ENCODE peak calls at places on chromosome 14, in five cellular contexts. D is suprapubic skin, B is prostate gland, Y is stomach, C is breast epithelium. J is an unnamed sample.

GRCh38 chr14:91394105-91395081 is 23.2 kb downstream of the CCDC88C start:
- DNase-seq in C (no peak), B (no peak), Y (no peak), D (no peak), J (no peak)

GRCh38 chr14:61489002-61489401 is 167.6 kb downstream of the PRKCH start:
- DNase-seq in C (no peak), Y (no peak), B (no peak), D (no peak), J (no peak)

GRCh38 chr14:51776102-51776894 is 84.1 kb upstream of the GNG2 start:
- DNase-seq in D (no peak), B (peak; percentile 25), Y (no peak), C (peak; percentile 38), J (no peak)

GRCh38 chr14:34437729-34438080 is 24.3 kb downstream of the SPTSSA start:
- DNase-seq in C (no peak), D (no peak), B (no peak), Y (no peak), J (no peak)

GRCh38 chr14:58239259-58240210 is 5.1 kb upstream of the PSMA3 start:
- DNase-seq in D (peak; percentile 89), B (peak; percentile 73), Y (peak; percentile 82), C (peak; percentile 73), J (peak; percentile 77)

GRCh38 chr14:93239869-93240677 is 33.0 kb downstream of the UBR7 start:
- DNase-seq in C (no peak), B (no peak), D (no peak), Y (no peak), J (no peak)

GRCh38 chr14:91890291-91890749 is 23.0 kb upstream of the TC2N start:
- DNase-seq in C (peak; percentile 69), Y (peak; percentile 65), B (no peak), D (no peak), J (no peak)

GRCh38 chr14:38944691-38945090 is 158.3 kb downstream of the SEC23A start:
- DNase-seq in C (no peak), B (no peak), Y (no peak), D (no peak), J (no peak)

GRCh38 chr14:20886091-20886490 is 5.1 kb upstream of the RNASE3 start:
- DNase-seq in Y (no peak), B (no peak), D (no peak), C (no peak), J (no peak)

GRCh38 chr14:63266106-63266505 is 52.6 kb downstream of the GPHB5 start:
- DNase-seq in B (no peak), C (no peak), D (no peak), Y (no peak), J (no peak)

GRCh38 chr14:24232121-24232644 is at the start of gene NEDD8:
- DNase-seq in Y (peak; percentile 88), C (peak; percentile 92), B (peak; percentile 90), D (peak; percentile 98), J (peak; percentile 94)

GRCh38 chr14:71803539-71804260 is 128.5 kb upstream of the RGS6 start:
- DNase-seq in B (no peak), Y (no peak), C (no peak), D (no peak), J (no peak)

GRCh38 chr14:75290851-75291250 is 12.2 kb downstream of the FOS start:
- DNase-seq in Y (no peak), B (no peak), C (no peak), D (peak; percentile 30), J (no peak)

GRCh38 chr14:29521526-29522137 is 406.0 kb downstream of the PRKD1 start:
- DNase-seq in D (no peak), C (no peak), B (no peak), Y (no peak), J (no peak)

GRCh38 chr14:64702493-64703392 is 1.5 kb upstream of the PLEKHG3 start:
- DNase-seq in B (peak; percentile 81), D (peak; percentile 72), C (peak; percentile 67), Y (peak; percentile 80), J (peak; percentile 70)

GRCh38 chr14:56630707-56631106 is 51.1 kb downstream of the TMEM260 start:
- DNase-seq in D (no peak), Y (no peak), B (no peak), C (no peak), J (no peak)

GRCh38 chr14:101760138-101761011 is 1.1 kb upstream of the PPP2R5C start:
- DNase-seq in Y (peak; percentile 98), B (peak; percentile 99), C (peak; percentile 98), D (peak; percentile 99), J (peak; percentile 100)

GRCh38 chr14:102778616-102779351 is 1.5 kb downstream of the TRAF3 start:
- DNase-seq in Y (no peak), B (no peak), D (no peak), C (no peak), J (no peak)

GRCh38 chr14:102782974-102783373 is 5.7 kb downstream of the TRAF3 start:
- DNase-seq in C (no peak), Y (no peak), B (no peak), D (no peak), J (no peak)

GRCh38 chr14:102779574-102780315 is 2.5 kb downstream of the TRAF3 start:
- DNase-seq in C (no peak), Y (no peak), B (no peak), D (no peak), J (no peak)

GRCh38 chr14:102777711-102778615 is 714 bp downstream of the TRAF3 start:
- DNase-seq in C (no peak), D (no peak), B (no peak), Y (no peak), J (peak; percentile 86)

DNA sequence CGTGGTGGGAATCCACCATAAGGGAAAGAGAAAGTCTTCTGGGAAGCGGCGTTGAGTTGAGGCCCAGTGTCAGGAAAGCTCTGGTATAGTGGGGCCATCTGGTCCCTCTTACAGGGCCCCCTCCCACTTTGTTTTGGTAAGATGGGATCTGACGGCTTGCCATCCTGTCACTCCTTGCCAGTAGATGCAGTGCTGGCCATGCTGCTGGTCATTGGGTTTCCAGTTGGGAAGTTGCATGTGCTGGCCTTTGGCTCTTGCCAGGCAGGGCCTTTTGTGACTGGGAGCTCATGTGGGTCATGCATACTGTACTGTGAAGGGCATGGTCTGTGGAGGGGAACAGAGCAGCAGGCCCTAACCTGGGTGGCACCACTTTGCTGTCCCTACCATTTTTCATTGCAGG is 3.8 kb downstream of the TRAF3 start:
- DNase-seq in Y (no peak), B (no peak), C (no peak), D (no peak), J (no peak)
- H3K4me1 ChIP-seq in Y (no peaks in the 10 kb centered on the region), B (no peaks in the 10 kb centered on the region), C (no peaks in the 10 kb centered on the region), D (peaks cover 22% of the 10 kb centered on the region), J (peaks cover 11% of the 10 kb centered on the region)

DNA sequence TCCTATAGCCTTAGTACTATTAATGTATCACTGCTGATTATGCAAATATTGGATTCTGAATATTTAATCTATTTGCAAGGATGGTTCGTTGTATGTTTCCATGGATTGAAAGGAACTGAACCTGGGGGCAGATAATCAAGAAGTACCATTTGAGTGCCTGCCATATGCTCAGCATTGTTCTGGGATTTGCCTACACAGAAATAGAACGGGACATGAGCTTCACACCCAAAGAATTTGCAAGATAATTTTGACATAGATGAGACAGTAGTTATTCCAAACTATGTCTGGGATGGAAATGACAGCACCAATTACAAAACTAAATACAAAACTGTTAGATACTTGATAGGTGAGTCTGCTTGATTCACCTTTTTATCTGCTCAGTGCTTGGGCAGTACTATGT is 132.7 kb upstream of the NPAS3 start:
- DNase-seq in C (no peak), Y (no peak), B (no peak), D (no peak), J (no peak)
- H3K9me3 ChIP-seq in C (peaks cover 41% of the 10 kb centered on the region), Y (peaks cover 4% of the 10 kb centered on the region), B (no peaks in the 10 kb centered on the region), D (peaks cover 5% of the 10 kb centered on the region), J (no peaks in the 10 kb centered on the region)

DNA sequence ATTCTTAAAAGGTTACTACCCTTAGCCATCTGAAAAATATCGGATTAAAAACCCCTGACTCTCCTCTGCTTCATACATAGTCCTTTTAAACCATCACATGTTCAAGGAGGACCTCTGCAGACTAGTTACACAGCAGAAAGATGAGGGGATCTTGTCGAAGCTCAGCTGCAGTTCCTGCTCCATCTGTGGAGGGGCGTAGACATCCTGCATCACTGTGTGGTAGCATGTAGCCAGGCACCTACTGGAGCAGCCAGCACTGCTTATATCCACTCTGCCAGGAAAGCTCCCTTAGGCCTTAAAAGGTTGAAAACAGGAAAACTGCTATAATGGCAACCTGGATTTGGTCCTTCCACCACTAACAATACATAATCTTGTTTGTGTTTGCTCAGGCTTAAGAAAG is 57.6 kb upstream of the STRN3 start:
- DNase-seq in D (no peak), Y (no peak), C (no peak), B (no peak), J (no peak)
- TF ChIP-seq CTCF in D (no peak), Y (no peak), C (no peak), B (no peak), J (no peak)

DNA sequence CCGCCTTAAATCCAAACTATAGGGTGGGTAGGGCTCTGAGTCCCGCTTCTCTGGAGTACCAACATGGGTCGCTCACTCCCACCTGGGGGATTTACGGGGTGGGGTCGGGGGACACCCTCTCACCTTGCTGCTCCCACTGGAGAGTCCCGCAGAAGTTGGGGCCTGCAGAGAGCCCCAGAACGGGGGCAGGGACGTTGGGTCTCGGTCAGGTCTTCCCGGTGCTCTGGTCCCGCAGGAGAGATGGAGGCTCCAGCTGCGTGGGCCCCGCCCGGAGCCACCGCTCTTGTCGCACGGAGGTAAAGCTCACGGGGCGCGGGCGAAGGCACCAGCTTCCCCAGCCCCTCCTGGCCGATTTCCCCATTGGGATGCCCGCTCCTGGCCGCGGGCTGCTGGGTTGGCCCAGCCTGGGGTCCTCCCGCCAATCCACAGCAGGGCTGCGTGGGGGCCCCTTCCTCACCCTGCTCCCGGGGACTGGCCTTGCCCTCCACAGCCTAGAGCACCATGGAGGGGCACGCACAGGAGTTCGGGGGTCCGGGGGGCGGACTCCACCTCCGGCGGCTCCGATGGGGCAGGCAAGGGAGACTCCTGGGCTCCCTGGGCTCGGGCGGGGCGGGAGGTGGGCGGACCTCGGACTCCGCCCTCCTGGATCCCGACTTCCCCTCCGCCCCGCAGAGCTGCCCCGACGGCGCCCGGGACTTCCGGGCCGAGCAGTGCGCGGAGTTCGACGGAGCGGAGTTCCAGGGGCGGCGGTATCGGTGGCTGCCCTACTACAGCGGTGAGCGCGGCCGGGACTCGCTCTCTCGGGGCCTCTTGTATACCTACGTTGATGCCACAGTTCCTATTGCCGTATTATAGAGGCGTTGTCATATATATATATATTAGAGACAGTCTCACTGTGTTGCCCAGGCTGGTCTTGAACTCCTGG is 8.4 kb downstream of the PAPLN start:
- DNase-seq in D (no peak), Y (peak; percentile 62), C (no peak), B (no peak), J (peak; percentile 76)
- H3K4me1 ChIP-seq in D (peaks cover 30% of the 10 kb centered on the region), Y (peaks cover 11% of the 10 kb centered on the region), C (no peaks in the 10 kb centered on the region), B (no peaks in the 10 kb centered on the region), J (peaks cover 24% of the 10 kb centered on the region)

GRCh38 chr14:69214376-69214775 is 23.1 kb downstream of the EXD2 start:
- DNase-seq in B (no peak), C (no peak), D (no peak), Y (no peak), J (no peak)

GRCh38 chr14:69204753-69205152 is 13.5 kb downstream of the EXD2 start:
- DNase-seq in C (no peak), Y (no peak), B (no peak), D (no peak), J (no peak)

GRCh38 chr14:69207435-69208041 is 16.2 kb downstream of the EXD2 start:
- DNase-seq in D (no peak), B (no peak), Y (no peak), C (no peak), J (no peak)

DNA sequence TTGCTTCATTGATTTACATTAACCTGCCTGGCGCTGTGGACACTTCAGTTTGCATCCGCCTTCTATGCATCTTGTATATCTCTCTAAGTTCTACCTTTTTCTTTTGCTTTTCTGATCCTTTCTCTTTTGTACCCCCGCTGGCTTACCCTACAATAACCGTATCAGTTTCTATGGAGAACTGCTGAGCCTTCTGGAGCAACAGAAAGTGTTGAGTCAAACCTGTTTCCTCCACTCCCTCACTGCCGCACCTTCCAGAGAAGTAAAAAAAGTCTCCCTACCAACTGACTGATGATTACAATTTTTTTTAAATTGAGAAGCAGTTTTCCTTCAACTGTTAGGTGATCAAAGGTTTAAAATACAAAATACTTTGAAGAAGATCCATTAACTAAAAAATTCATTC is 17.4 kb downstream of the EXD2 start:
- DNase-seq in C (no peak), D (no peak), B (no peak), Y (no peak), J (no peak)
- H3K9me3 ChIP-seq in C (no peaks in the 10 kb centered on the region), D (no peaks in the 10 kb centered on the region), B (no peaks in the 10 kb centered on the region), Y (no peaks in the 10 kb centered on the region), J (no peaks in the 10 kb centered on the region)

J was measured in left lung.